ENCODE peak calls at places on chromosomes 4 and X, in five cellular contexts. A is astrocyte, E is tibial nerve, H is SK-N-SH, S is fibroblast of pulmonary artery. G is an unnamed sample.

GRCh38 chrX:31934842-31935241 is 863.0 kb upstream of the FTHL17 start:
- DNase-seq in S (no peak), H (no peak), A (no peak), E (no peak), G (no peak)

GRCh38 chr4:74044676-74045075 is 6.2 kb upstream of the CXCL3 start:
- DNase-seq in H (no peak), A (peak; percentile 58), E (no peak), S (no peak), G (no peak)

GRCh38 chr4:107094332-107094731 is 58.2 kb upstream of the DKK2 start:
- DNase-seq in A (peak; percentile 17), H (no peak), S (peak; percentile 52), E (no peak), G (peak; percentile 23)

GRCh38 chrX:133185119-133185518 is 33.0 kb downstream of the TFDP3 start:
- DNase-seq in H (no peak), S (no peak), E (no peak), A (no peak), G (no peak)

GRCh38 chrX:140709421-140709846 is at the start of gene LINC00632:
- DNase-seq in E (no peak), H (peak; percentile 13), S (no peak), A (no peak), G (no peak)

GRCh38 chr4:101158507-101158906 is 188.8 kb downstream of the PPP3CA start:
- DNase-seq in E (no peak), S (no peak), A (no peak), H (no peak), G (no peak)

GRCh38 chrX:87873347-87873941 is 355.8 kb downstream of the KLHL4 start:
- DNase-seq in S (no peak), H (no peak), A (no peak), E (no peak), G (no peak)

GRCh38 chr4:24885342-24885741 is 27.5 kb downstream of the CCDC149 start:
- DNase-seq in S (peak; percentile 7), A (peak; percentile 29), E (no peak), H (no peak), G (no peak)

GRCh38 chrX:1462596-1463251 is 10.0 kb upstream of the ASMTL start:
- DNase-seq in A (peak; percentile 87), S (peak; percentile 95), H (no peak), E (no peak), G (no peak)

GRCh38 chrX:47623540-47624027 is 3.9 kb upstream of the SYN1 start:
- DNase-seq in A (peak; percentile 70), E (no peak), H (peak; percentile 89), S (peak; percentile 82), G (peak; percentile 36)

GRCh38 chr4:121789960-121790829 is 10.9 kb upstream of the EXOSC9 start:
- DNase-seq in E (no peak), A (peak; percentile 84), H (no peak), S (peak; percentile 79), G (peak; percentile 56)

GRCh38 chrX:64394874-64395567 is at the start of gene MTMR8:
- DNase-seq in H (peak; percentile 75), A (no peak), S (peak; percentile 4), E (peak; percentile 65), G (no peak)

GRCh38 chr4:149766135-149766534 is 49.5 kb downstream of the IQCM start:
- DNase-seq in E (no peak), A (no peak), H (no peak), S (no peak), G (no peak)

GRCh38 chr4:188374870-188375269 is 235.6 kb downstream of the TRIML1 start:
- DNase-seq in E (no peak), A (no peak), H (no peak), S (no peak), G (no peak)

GRCh38 chrX:19795289-19795688 is 92.1 kb downstream of the SH3KBP1 start:
- DNase-seq in S (no peak), A (no peak), H (no peak), E (no peak), G (no peak)
- H3K4me3 ChIP-seq in S (no peak overlapping the region), A (no peak overlapping the region), H (no peak overlapping the region), E (no peak overlapping the region), G (no peak overlapping the region)

DNA sequence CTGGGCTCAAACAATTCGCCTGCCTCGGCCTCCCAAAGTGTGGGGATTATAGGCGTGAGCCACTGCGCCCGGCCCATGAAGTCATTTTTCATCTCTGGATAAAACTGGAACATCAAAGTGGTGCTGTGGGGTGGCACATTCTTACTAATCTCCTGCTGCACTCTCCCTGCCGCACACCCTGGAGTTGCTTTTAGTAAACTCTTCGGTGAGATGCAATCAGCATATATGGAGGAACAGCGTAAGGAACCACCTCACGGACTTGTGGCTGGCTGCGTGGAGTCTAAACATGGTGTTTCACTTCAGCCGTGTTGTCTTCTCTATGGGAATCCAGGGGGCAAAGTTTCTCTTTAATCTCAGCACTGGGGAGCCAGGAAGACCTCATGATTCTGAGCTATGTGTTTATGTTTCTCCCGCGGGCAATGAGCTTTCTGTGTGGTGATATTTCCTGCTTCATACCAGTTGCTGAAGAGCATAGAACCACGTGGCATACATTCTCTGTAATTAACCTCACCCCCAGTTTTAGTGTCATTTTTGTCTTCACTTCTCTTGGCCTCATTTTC is 2.1 kb upstream of the RHOH start:
- DNase-seq in A (no peak), S (no peak), E (no peak), H (peak; percentile 23), G (no peak)
- H3K4me3 ChIP-seq in A (no peak overlapping the region), S (no peak overlapping the region), E (no peak overlapping the region), H (no peak overlapping the region), G (no peak overlapping the region)

DNA sequence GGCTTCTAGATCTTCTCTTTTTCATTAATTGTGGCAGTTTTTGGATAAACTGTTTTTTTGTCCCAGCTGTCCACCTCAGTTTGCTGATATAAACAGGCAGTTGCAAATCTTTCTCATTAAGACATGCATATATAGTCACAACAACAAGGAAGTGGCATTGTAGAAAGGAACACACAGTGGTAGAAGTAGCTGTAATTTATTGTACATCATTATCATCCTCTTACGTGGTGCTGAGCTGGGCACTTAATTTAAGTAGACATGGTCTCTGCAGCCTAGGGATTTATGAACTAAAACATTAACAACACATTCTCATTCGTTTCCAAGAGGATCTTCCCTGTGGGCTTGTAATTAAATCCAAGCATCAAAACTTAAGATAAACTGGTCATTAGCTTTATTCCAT is 500.2 kb downstream of the INPP4B start:
- DNase-seq in A (no peak), H (no peak), S (no peak), E (no peak), G (no peak)
- H3K4me3 ChIP-seq in A (no peak overlapping the region), H (no peak overlapping the region), S (no peak overlapping the region), E (no peak overlapping the region), G (no peak overlapping the region)

DNA sequence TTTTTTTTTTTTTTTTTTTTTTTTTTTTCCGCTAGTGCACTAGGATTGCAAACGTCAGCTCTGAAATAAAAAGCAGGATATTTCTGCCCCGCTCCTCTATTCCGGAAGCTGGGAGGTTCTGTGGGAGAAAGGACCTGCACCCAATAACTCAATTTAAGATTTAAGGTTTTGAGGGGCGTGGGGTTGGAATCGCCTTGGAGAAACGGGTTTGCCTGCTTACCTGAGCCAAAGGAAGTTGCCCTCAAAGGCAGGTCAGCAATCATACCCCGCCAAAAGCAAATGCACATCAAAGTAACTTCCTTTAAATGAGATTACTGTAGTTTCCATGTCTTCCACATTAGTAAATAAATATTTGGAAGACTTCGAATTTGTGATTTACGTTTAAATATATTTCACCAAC is 952 bp upstream of the HS3ST1 start:
- DNase-seq in A (no peak), H (no peak), E (no peak), S (no peak), G (no peak)
- H3K4me3 ChIP-seq in A (peak overlapping the region; percentile 77), H (no peak overlapping the region), E (peak overlapping the region; percentile 93), S (peak overlapping the region; percentile 71), G (no peak overlapping the region)

DNA sequence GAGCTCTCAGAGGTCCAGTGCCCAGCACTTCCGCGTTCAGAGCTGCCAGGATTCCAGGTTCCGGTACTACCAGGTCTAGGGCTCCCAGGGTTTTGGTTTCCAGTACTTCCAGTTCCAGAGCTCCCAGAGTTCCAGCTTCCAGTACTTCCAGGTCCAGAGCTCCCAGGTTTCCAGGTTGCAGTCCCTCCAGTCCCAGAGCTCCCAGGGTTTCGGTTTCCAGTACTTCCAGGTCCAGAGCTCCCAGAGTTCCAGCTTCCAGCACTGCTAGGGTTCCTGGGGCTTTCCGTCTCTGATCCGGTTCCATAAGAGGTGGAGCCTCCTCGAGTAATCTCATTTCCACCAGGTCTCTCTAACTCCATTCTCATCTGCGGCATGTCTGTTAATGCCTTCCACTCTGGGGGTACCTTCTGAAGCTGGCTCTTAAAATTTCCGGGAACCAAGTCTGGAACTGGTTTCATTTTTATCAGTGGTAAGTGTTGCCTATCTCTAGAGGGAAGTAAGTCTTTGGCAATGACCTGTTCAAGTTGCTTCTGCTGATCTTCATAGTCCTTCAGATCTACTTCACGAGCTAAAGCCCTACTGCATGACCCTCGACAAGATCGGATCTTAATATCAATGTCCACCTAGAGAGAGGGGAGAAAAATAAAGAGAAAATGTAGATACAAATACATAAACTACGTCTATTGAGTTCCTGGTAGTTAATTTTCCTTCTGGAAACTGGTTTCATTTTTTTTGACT is 4.1 kb downstream of the FGA start:
- DNase-seq in E (no peak), A (no peak), H (no peak), S (no peak), G (no peak)
- H3K4me3 ChIP-seq in E (no peak overlapping the region), A (no peak overlapping the region), H (no peak overlapping the region), S (no peak overlapping the region), G (no peak overlapping the region)

GRCh38 chr4:3767569-3768288 is 1.5 kb downstream of the ADRA2C start:
- DNase-seq in S (peak; percentile 7), E (no peak), A (no peak), H (peak; percentile 72), G (no peak)

GRCh38 chr4:3766207-3766790 is at the start of gene ADRA2C:
- DNase-seq in E (no peak), H (peak; percentile 87), S (no peak), A (no peak), G (no peak)

GRCh38 chr4:3762753-3763511 is 3.3 kb upstream of the ADRA2C start:
- DNase-seq in A (no peak), E (no peak), S (no peak), H (no peak), G (no peak)

GRCh38 chr4:3766791-3767561 is 791 bp downstream of the ADRA2C start:
- DNase-seq in S (no peak), E (no peak), H (peak; percentile 75), A (no peak), G (no peak)

DNA sequence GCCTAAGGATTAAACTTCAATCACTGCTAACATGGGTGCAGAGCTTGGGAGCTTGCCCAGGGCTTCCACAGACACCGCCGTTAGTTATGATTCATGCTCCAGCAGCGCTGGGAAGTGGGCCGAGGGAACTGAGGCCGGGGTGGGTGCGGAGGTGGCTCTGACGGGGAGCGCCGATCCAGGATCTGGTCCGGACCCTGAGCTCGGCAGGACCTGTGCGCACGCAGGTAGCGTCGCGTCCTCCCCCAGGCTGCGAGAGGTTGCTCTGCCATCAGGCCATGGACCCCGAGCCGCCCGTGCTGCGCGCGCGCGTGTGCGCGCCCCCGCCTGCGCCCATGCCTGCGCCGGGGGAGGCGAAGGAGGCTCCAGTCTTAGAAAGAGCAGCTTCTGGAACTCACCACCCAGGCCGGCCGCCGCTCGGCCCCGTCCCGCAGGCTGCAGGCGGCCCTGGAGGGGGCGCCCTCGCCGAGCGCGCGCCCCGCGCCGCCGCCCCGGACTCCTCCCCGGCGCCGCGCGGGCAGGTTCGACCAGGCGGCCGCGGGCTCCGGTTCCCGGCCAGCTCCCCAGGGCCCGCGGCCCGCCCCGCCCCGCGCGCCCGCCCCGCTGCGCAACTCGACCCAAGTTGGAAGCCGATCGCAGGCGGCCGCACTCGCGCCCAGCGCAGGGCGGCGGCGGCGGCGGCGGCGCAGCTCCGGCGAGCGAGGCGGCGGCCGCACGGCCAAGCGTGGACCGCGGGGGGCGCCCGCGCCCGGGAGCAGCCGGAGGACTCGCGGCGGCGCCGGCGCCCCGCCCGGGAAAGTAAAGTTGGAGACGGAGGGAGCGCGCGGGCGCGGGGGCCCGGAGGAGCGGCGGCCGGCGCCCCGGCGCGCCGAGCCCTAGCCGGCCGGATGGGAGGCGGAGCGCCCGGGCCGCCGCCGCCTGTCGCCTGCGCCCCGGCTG is 646 bp upstream of the ADRA2C start:
- DNase-seq in A (peak; percentile 59), E (no peak), S (peak; percentile 13), H (peak; percentile 91), G (peak; percentile 17)
- H3K4me3 ChIP-seq in A (no peak overlapping the region), E (no peak overlapping the region), S (no peak overlapping the region), H (no peak overlapping the region), G (peak overlapping the region; percentile 47)